ENCODE peak calls at places on chromosomes 1 and 21, in eight cellular contexts. U is heart left ventricle, J is foreskin fibroblast, K is prostate gland, M is cardiac fibroblast, P is esophagus squamous epithelium, O is AG04450, W is activated B cell treated with CpG ODN at 0.5 μM for 24 hours. X is an unnamed sample.

GRCh38 chr1:111361761-111362160 is 65.8 kb downstream of the OVGP1 start:
- DNase-seq in K (no peak), U (no peak), W (no peak), O (no peak), P (no peak), J (no peak), M (no peak), X (no peak)

GRCh38 chr1:58884706-58885661 is 101.1 kb upstream of the JUN start:
- DNase-seq in J (no peak), K (peak), P (no peak), M (no peak), O (no peak), W (no peak), U (no peak), X (no peak)

GRCh38 chr1:117902944-117903343 is 26.5 kb downstream of the GDAP2 start:
- DNase-seq in K (no peak), P (no peak), U (no peak), J (no peak), O (no peak), W (no peak), M (no peak), X (no peak)

GRCh38 chr1:171188388-171189266 is 3.5 kb downstream of the FMO2 start:
- DNase-seq in M (peak), K (peak), P (no peak), U (no peak), W (no peak), O (peak), J (peak), X (no peak)

GRCh38 chr1:219713981-219714381 is 101.1 kb upstream of the ZC3H11B start:
- DNase-seq in W (no peak), K (no peak), O (no peak), J (peak), U (no peak), P (no peak), M (peak), X (no peak)

GRCh38 chr1:108686609-108687313 is 5.3 kb upstream of the PRPF38B start:
- DNase-seq in U (no peak), O (no peak), P (no peak), J (peak), W (no peak), K (no peak), M (peak), X (no peak)

GRCh38 chr1:223772771-223773160 is 60.4 kb downstream of the CAPN2 start:
- DNase-seq in M (no peak), J (no peak), W (no peak), U (no peak), O (no peak), P (no peak), K (no peak), X (no peak)

GRCh38 chr1:67761054-67761453 is 72.2 kb downstream of the GNG12 start:
- DNase-seq in M (no peak), P (no peak), J (peak), W (no peak), U (no peak), O (no peak), K (no peak), X (no peak)

GRCh38 chr1:47147047-47147785 is 10.0 kb downstream of the CYP4A22 start:
- DNase-seq in K (no peak), M (no peak), W (no peak), P (no peak), J (no peak), O (no peak), U (no peak), X (no peak)
- TF ChIP-seq CTCF in K (no peak), M (no peak), W (no peak), P (no peak), J (no peak), O (no peak), U (no peak), X (peak)

DNA sequence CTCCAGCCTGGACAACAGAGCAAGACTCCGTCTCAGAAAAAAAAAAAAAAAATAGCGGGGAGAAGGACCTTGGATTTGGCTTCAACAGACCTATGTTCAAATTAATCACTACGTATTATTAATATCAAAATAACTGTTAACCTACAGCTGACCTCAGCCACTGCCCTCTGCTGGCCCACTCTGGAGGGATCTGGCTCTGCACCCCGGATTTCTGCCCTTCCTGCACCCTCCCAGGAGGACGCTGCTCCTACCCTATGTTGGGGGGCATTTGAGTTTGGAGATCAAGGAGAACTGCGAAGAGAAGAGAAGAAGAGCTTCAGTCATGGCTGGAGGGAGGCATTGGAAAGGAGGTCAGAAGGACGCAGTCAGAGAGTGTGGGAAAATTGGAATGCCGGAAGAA is 96.7 kb downstream of the PSMG1 start:
- DNase-seq in J (no peak), O (no peak), U (no peak), P (no peak), K (no peak), M (no peak), W (no peak), X (no peak)
- TF ChIP-seq CTCF in J (peak), O (no peak), U (no peak), P (peak), K (no peak), M (no peak), W (no peak), X (peak)

GRCh38 chr1:30353637-30354036 is 369.7 kb downstream of the MATN1 start:
- DNase-seq in U (no peak), W (no peak), P (no peak), M (no peak), O (no peak), J (no peak), K (no peak), X (no peak)
- TF ChIP-seq CTCF in U (peak), W (no peak), P (peak), M (no peak), O (peak), J (peak), K (peak), X (peak)

DNA sequence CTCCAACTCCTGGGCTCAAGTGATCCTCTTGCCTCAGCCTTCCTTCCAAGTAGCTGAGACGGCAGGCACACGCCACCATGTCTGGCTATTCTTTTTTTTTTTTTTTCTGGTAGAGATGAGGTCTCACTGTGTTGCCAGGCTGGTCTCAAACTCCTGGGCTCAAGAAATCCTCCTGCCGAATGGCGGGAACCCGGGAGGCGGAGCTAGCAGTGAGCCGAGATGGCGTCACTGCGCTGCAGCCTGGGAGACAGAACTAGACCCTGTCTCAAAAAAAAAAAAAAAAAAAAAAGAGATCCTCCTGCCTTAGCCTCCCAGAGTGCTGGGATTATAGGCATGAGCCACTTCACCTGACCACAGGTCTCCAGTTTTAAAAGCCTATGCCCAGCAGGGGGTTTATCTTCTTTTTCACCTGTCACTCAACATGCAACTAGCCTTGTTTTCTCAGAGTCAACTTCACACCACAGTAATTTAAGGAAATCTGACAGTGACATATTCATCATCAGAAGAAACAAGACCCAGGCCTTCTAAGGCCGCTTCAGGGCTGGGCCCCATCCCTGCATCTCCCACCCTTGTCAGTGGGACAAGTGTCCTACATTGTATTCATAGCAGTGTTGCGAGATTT is 38.3 kb upstream of the GALNT2 start:
- DNase-seq in K (no peak), W (no peak), P (no peak), J (no peak), O (no peak), M (no peak), U (no peak), X (no peak)
- TF ChIP-seq CTCF in K (no peak), W (no peak), P (no peak), J (no peak), O (no peak), M (no peak), U (no peak), X (no peak)

DNA sequence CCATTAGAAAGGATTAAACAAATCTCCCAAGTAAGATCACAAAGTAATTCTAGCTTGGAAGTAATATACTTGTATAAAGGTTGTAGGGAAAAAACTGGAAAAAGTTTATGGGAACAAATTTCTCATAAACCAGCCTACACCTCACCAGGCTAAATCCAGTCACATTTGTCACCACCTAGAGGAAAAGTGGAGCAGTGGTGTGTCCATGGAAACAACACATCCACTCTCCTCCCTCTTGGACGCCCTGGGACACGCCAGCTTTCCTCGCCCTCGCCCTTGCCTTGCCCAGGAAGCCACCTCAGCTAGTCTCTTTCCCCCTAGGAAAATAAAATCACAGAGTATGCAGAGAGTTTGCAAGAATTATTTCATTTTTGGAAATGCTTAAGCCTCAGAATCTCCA is 2.2 kb downstream of the PALMD start:
- DNase-seq in W (no peak), M (peak), U (peak), P (no peak), K (peak), O (no peak), J (no peak), X (no peak)
- TF ChIP-seq CTCF in W (no peak), M (peak), U (peak), P (peak), K (peak), O (no peak), J (no peak), X (peak)

GRCh38 chr1:13513885-13514546 is at the start of gene LRRC38:
- DNase-seq in U (peak), O (no peak), J (no peak), P (no peak), W (no peak), M (no peak), K (no peak), X (no peak)
- TF ChIP-seq CTCF in U (no peak), O (no peak), J (no peak), P (no peak), W (no peak), M (no peak), K (no peak), X (peak)

DNA sequence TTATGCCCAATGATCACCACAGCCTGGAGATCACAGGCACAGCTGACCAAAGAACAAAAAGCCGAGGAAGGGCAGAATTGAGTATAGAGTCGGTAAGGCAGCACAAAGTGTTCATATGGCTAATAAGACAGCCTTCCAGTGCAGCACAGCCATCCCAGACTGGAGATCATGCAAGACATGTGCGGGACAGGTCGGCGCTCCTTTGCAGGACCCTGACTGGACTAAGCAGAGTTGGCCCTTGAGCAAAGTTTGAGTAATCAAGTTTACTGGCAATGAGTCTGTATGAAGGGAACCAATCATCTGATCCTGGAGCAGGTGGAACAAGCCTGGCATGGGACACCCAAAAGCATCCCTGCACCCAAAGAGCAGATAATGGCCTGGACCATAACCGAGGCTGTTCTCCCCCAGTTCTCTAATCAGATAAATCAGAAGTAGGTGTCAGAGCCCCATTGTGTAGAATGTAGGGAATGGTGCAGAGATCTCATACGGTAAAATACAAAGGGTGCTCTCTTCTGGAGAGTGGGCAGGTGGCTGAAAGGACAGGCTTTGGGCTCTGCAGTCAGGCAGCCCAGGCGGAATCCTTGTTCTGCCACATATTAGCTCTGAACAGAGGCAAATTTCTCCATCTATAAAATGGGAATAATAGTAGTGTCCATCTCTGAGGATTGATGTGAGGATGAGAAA is 10.7 kb upstream of the DNASE2B start:
- DNase-seq in O (no peak), W (no peak), U (no peak), J (no peak), M (peak), K (no peak), P (no peak), X (no peak)
- TF ChIP-seq CTCF in O (peak), W (no peak), U (no peak), J (no peak), M (peak), K (no peak), P (no peak), X (no peak)